ENCODE peak calls at places on chromosome 2, in nine cellular contexts. O is CD4-positive, alpha-beta T cell; C is neural crest cell; P is AG04450; Z is coronary artery; E is breast epithelium; Y is IMR-90; T is mesothelial cell of epicardium; W is bronchial epithelial cell. A is an unnamed sample.

GRCh38 chr2:226611944-226612318 is 187.7 kb downstream of the IRS1 start:
- DNase-seq in Z (no peak), E (no peak), O (no peak), T (no peak), W (peak), Y (peak), C (no peak), P (no peak), A (no peak)

GRCh38 chr2:223976635-223977226 is 19.5 kb downstream of the MRPL44 start:
- DNase-seq in O (no peak), P (no peak), W (peak), Z (no peak), T (no peak), C (no peak), E (no peak), Y (peak), A (no peak)

GRCh38 chr2:223532712-223533111 is 69.4 kb downstream of the SCG2 start:
- DNase-seq in W (no peak), Y (no peak), C (no peak), O (no peak), Z (no peak), E (no peak), P (no peak), T (no peak), A (no peak)

GRCh38 chr2:148999451-148999891 is 39.0 kb upstream of the LYPD6B start:
- DNase-seq in O (no peak), W (no peak), E (no peak), P (no peak), C (no peak), T (no peak), Z (no peak), Y (no peak), A (no peak)

GRCh38 chr2:101179982-101180381 is 28.8 kb upstream of the TBC1D8 start:
- DNase-seq in Y (no peak), C (no peak), P (no peak), T (no peak), E (no peak), O (no peak), Z (no peak), W (no peak), A (no peak)

GRCh38 chr2:88671786-88672427 is 19.6 kb upstream of the RPIA start:
- DNase-seq in E (no peak), Y (peak), T (no peak), Z (no peak), O (no peak), C (peak), W (peak), P (no peak), A (no peak)

GRCh38 chr2:219522111-219523030 is 8.1 kb downstream of the ASIC4 start:
- DNase-seq in T (peak), P (no peak), Z (no peak), W (peak), E (no peak), Y (peak), O (no peak), C (peak), A (no peak)

GRCh38 chr2:32739679-32740078 is 111.8 kb downstream of the TTC27 start:
- DNase-seq in E (no peak), W (no peak), O (no peak), T (no peak), Y (no peak), Z (no peak), P (no peak), C (no peak), A (no peak)

GRCh38 chr2:43890855-43891254 is 52.1 kb downstream of the ABCG8 start:
- DNase-seq in Y (peak), C (no peak), O (no peak), E (no peak), P (no peak), Z (no peak), T (no peak), W (peak), A (no peak)

GRCh38 chr2:98487806-98488189 is 43.1 kb downstream of the INPP4A start:
- DNase-seq in P (no peak), Z (no peak), C (no peak), W (peak), T (no peak), O (peak), E (no peak), Y (peak), A (no peak)

GRCh38 chr2:101267671-101268656 is 15.3 kb downstream of the CNOT11 start:
- DNase-seq in P (no peak), Y (no peak), Z (no peak), T (no peak), E (no peak), C (no peak), W (no peak), O (no peak), A (no peak)

GRCh38 chr2:8628870-8629209 is 53.0 kb upstream of the ID2 start:
- DNase-seq in O (no peak), P (no peak), W (no peak), Y (no peak), Z (no peak), E (no peak), C (no peak), T (no peak), A (no peak)
- TF ChIP-seq CTCF in O (no peak), P (no peak), W (no peak), Y (no peak), Z (no peak), E (no peak), C (no peak), T (no peak), A (no peak)

GRCh38 chr2:204339212-204339715 is 206.0 kb upstream of the PARD3B start:
- DNase-seq in O (no peak), T (no peak), W (no peak), Y (no peak), E (no peak), C (no peak), Z (no peak), P (no peak), A (no peak)
- TF ChIP-seq CTCF in O (no peak), T (no peak), W (no peak), Y (no peak), E (no peak), C (no peak), Z (no peak), P (no peak), A (no peak)

GRCh38 chr2:46300406-46300832 is 3.2 kb downstream of the EPAS1 start:
- DNase-seq in T (no peak), Y (no peak), W (no peak), Z (no peak), C (no peak), P (no peak), E (no peak), O (no peak), A (no peak)
- TF ChIP-seq CTCF in T (no peak), Y (no peak), W (no peak), Z (no peak), C (no peak), P (no peak), E (no peak), O (no peak), A (no peak)

GRCh38 chr2:215870986-215871385 is 142.4 kb downstream of the MREG start:
- DNase-seq in Y (no peak), O (no peak), W (no peak), C (peak), P (no peak), T (no peak), Z (no peak), E (no peak), A (no peak)
- TF ChIP-seq CTCF in Y (peak), O (no peak), W (peak), C (peak), P (peak), T (no peak), Z (no peak), E (no peak), A (no peak)

GRCh38 chr2:121239471-121239870 is 45.5 kb downstream of the TFCP2L1 start:
- DNase-seq in E (no peak), W (no peak), O (no peak), T (no peak), P (no peak), Y (no peak), C (no peak), Z (no peak), A (no peak)
- TF ChIP-seq CTCF in E (no peak), W (no peak), O (no peak), T (no peak), P (no peak), Y (no peak), C (no peak), Z (no peak), A (no peak)

GRCh38 chr2:158996378-158996993 is 28.0 kb downstream of the TANC1 start:
- DNase-seq in Y (no peak), Z (no peak), C (no peak), T (no peak), O (no peak), E (no peak), P (no peak), W (no peak), A (no peak)
- TF ChIP-seq CTCF in Y (peak), Z (no peak), C (peak), T (peak), O (peak), E (no peak), P (peak), W (no peak), A (no peak)

GRCh38 chr2:236607471-236608307 is 38.1 kb downstream of the ACKR3 start:
- DNase-seq in C (no peak), Z (no peak), E (no peak), W (no peak), Y (peak), P (no peak), T (no peak), O (no peak), A (no peak)
- TF ChIP-seq CTCF in C (peak), Z (no peak), E (no peak), W (no peak), Y (no peak), P (no peak), T (no peak), O (no peak), A (no peak)

GRCh38 chr2:174617120-174617519 is 19.5 kb upstream of the WIPF1 start:
- DNase-seq in W (no peak), C (no peak), E (no peak), Z (no peak), Y (no peak), O (no peak), T (no peak), P (no peak), A (no peak)
- TF ChIP-seq CTCF in W (peak), C (no peak), E (no peak), Z (no peak), Y (no peak), O (no peak), T (no peak), P (no peak), A (no peak)

GRCh38 chr2:73939419-73939818 is 12.7 kb downstream of the DGUOK start:
- DNase-seq in T (no peak), Z (no peak), E (no peak), Y (peak), O (no peak), C (no peak), P (no peak), W (peak), A (no peak)
- TF ChIP-seq CTCF in T (no peak), Z (no peak), E (no peak), Y (no peak), O (peak), C (no peak), P (peak), W (peak), A (no peak)

GRCh38 chr2:54386993-54387590 is 69.0 kb upstream of the SPTBN1 start:
- DNase-seq in Y (peak), Z (no peak), W (no peak), T (no peak), C (no peak), E (no peak), P (no peak), O (no peak), A (no peak)
- TF ChIP-seq CTCF in Y (no peak), Z (no peak), W (no peak), T (peak), C (no peak), E (no peak), P (no peak), O (no peak), A (no peak)

A was measured in omental fat pad.